ENCODE peak calls at places on chromosome 14, in eight cellular contexts. E is GM23248, K is HL-60, Z is lung, F is OCI-LY7, X is cardiac muscle cell, G is kidney, N is AG04450. I is an unnamed sample.

GRCh38 chr14:43198465-43198864 is 1308.6 kb downstream of the FSCB start:
- DNase-seq in E (no peak), K (no peak), Z (no peak), F (no peak), X (no peak), G (no peak), N (no peak), I (no peak)

GRCh38 chr14:39434401-39434800 is 2.2 kb upstream of the FBXO33 start:
- DNase-seq in E (no peak), K (no peak), Z (no peak), F (no peak), X (no peak), G (no peak), N (no peak), I (no peak)

GRCh38 chr14:71021347-71022014 is 114.2 kb downstream of the PCNX1 start:
- DNase-seq in E (peak), K (no peak), Z (no peak), F (no peak), X (peak), G (no peak), N (peak), I (no peak)

GRCh38 chr14:87152701-87153100 is 840.3 kb downstream of the GALC start:
- DNase-seq in E (no peak), K (no peak), Z (no peak), F (peak), X (no peak), G (no peak), N (no peak), I (no peak)

GRCh38 chr14:67166450-67166853 is 22.8 kb upstream of the GARIN2 start:
- DNase-seq in E (peak), K (peak), Z (no peak), F (peak), X (peak), G (no peak), N (peak), I (no peak)

GRCh38 chr14:67919259-67919658 is 99.7 kb downstream of the RAD51B start:
- DNase-seq in E (no peak), K (no peak), Z (no peak), F (no peak), X (peak), G (no peak), N (no peak), I (no peak)

GRCh38 chr14:22047105-22047504 is 373.5 kb upstream of the OR4E1 start:
- DNase-seq in E (no peak), K (peak), Z (no peak), F (peak), X (no peak), G (no peak), N (no peak), I (no peak)

GRCh38 chr14:61482348-61483206 is 161.2 kb downstream of the PRKCH start:
- DNase-seq in E (no peak), K (no peak), Z (no peak), F (no peak), X (no peak), G (no peak), N (no peak), I (no peak)

GRCh38 chr14:24368562-24369252 is 723 bp downstream of the NFATC4 start:
- DNase-seq in E (peak), K (no peak), Z (no peak), F (peak), X (peak), G (peak), N (no peak), I (no peak)

GRCh38 chr14:78445275-78445674 is 275.1 kb downstream of the NRXN3 start:
- DNase-seq in E (no peak), K (no peak), Z (no peak), F (no peak), X (no peak), G (no peak), N (no peak), I (no peak)

GRCh38 chr14:96204151-96205058 is at the start of gene BDKRB2:
- DNase-seq in E (peak), K (peak), Z (peak), F (no peak), X (peak), G (peak), N (peak), I (peak)

GRCh38 chr14:65287264-65288131 is 125.0 kb upstream of the FUT8 start:
- DNase-seq in E (no peak), K (no peak), Z (no peak), F (peak), X (no peak), G (no peak), N (no peak), I (no peak)

GRCh38 chr14:103562135-103562384 is 397 bp downstream of the BAG5 start:
- DNase-seq in E (peak), K (no peak), Z (no peak), F (peak), X (no peak), G (no peak), N (no peak), I (no peak)

GRCh38 chr14:63203618-63204406 is 431 bp upstream of the RHOJ start:
- DNase-seq in E (peak), K (peak), Z (peak), F (no peak), X (peak), G (peak), N (peak), I (peak)

GRCh38 chr14:56273949-56274348 is 155.7 kb downstream of the PELI2 start:
- DNase-seq in E (peak), K (no peak), Z (no peak), F (no peak), X (peak), G (no peak), N (no peak), I (no peak)
- H3K27ac ChIP-seq in E (peak), K (no peak), Z (no peak), F (no peak), X (no peak), G (no peak), N (no peak), I (peak)

GRCh38 chr14:93035585-93035916 is 80.2 kb downstream of the ITPK1 start:
- DNase-seq in E (no peak), K (no peak), Z (no peak), F (no peak), X (no peak), G (no peak), N (no peak), I (no peak)

GRCh38 chr14:93032301-93032929 is 83.3 kb downstream of the ITPK1 start:
- DNase-seq in E (peak), K (peak), Z (no peak), F (no peak), X (no peak), G (peak), N (no peak), I (no peak)

GRCh38 chr14:93033039-93033982 is 82.4 kb downstream of the ITPK1 start:
- DNase-seq in E (no peak), K (peak), Z (no peak), F (peak), X (no peak), G (no peak), N (no peak), I (no peak)

GRCh38 chr14:93034671-93034994 is 81.1 kb downstream of the ITPK1 start:
- DNase-seq in E (no peak), K (no peak), Z (no peak), F (no peak), X (no peak), G (peak), N (no peak), I (no peak)

GRCh38 chr14:93033983-93034670 is 81.6 kb downstream of the ITPK1 start:
- DNase-seq in E (no peak), K (no peak), Z (no peak), F (peak), X (no peak), G (peak), N (no peak), I (no peak)
- H3K27ac ChIP-seq in E (no peak), K (no peak), Z (no peak), F (no peak), X (no peak), G (no peak), N (no peak), I (no peak)

DNA sequence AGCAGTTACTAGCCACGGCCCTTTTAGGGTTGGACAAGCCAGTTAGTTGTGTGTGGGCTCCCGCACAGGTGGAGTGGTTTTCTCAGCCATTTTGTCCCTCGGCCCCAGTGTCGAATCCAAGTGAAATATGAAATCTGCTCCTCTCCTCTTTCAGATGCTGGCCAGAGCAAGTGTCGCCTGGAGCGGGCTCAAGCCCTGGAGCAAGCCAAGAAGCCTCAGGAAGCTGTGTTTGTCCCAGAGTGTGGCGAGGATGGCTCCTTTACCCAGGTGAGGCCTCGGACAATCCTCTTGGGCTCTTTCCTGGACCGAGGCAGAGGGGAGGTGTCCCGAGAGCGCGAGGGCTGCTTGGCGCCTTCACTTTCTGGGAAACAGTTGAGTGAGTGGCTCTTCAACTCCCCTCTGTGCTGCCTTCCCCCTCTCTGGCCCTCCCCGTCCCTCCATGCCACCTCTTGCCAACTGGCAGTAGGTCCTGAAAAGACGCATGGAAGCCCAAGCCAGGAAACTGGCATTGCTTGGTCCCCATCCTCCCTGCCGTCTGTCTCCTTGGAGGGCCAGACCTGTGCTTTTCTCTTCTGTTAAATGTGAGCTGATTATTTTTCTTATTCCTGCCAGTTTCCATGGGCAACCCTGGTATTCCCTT is 74.2 kb downstream of the SMOC1 start:
- DNase-seq in E (no peak), K (no peak), Z (no peak), F (no peak), X (no peak), G (no peak), N (no peak), I (no peak)
- H3K27ac ChIP-seq in E (no peak), K (no peak), Z (no peak), F (no peak), X (no peak), G (no peak), N (no peak), I (peak)

DNA sequence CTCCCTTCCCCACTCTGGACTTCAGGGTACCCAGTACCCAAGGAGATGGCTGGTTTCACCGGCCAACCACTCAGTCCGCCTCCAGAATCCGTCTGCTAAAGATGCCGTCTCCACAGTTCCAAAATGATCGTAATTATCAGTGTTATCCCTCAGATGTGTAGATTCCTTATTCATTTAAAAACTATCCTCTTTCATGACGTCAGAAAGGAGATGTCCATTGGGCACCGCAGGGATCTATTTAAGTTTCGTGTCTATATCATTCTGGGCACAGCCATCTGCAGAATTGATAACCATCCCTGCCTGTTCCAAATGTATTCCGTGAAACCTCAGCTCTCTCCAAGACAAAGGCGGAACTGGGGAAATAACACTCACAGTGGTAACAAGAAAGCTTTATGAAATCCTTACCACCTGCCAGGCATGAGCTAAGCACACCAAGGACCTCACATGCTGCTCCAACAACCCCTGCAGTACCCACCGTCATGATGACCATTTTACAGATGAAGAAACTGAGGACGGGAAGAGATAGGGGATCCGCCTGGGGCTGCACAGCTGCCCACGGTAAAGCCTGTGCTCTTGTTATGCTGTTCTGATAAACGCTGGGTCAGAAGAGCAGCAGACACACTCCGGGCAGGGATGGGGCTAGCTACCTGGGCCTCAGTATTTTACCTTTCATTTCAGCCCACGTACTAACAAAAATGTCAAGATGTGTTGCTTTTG is 90.0 kb downstream of the BCL11B start:
- DNase-seq in E (no peak), K (no peak), Z (no peak), F (no peak), X (no peak), G (no peak), N (no peak), I (no peak)
- H3K27ac ChIP-seq in E (no peak), K (no peak), Z (no peak), F (no peak), X (no peak), G (no peak), N (no peak), I (no peak)